ENCODE peak calls at places on chromosomes 7 and 10, in five cellular contexts. E, O, R, X and H are unnamed samples. For H3K9me3, the result is how much of the 10 kb centered on the place peaks cover.

GRCh38 chr10:115969591-115969990 is 303.4 kb downstream of the GFRA1 start:
- DNase-seq in X (no peak), E (no peak), R (no peak), O (no peak), H (no peak)

GRCh38 chr7:133044722-133045473 is 37.0 kb downstream of the CHCHD3 start:
- DNase-seq in X (no peak), O (no peak), R (no peak), E (no peak), H (no peak)

GRCh38 chr10:12389154-12389734 is 39.9 kb downstream of the CAMK1D start:
- DNase-seq in R (no peak), O (no peak), X (no peak), E (no peak), H (no peak)

GRCh38 chr7:119256001-119256400 is 1017.0 kb upstream of the KCND2 start:
- DNase-seq in R (no peak), E (no peak), O (no peak), X (no peak), H (no peak)

GRCh38 chr7:130160023-130160422 is 45.2 kb downstream of the TMEM209 start:
- DNase-seq in E (no peak), X (no peak), O (no peak), R (no peak), H (no peak)

GRCh38 chr7:106775552-106775936 is 89.5 kb upstream of the PIK3CG start:
- DNase-seq in O (no peak), R (peak), X (no peak), E (no peak), H (no peak)

GRCh38 chr7:29310625-29311024 is 116.0 kb downstream of the CHN2 start:
- DNase-seq in E (no peak), O (no peak), R (no peak), X (no peak), H (no peak)

GRCh38 chr10:35739998-35740397 is 97.9 kb upstream of the FZD8 start:
- DNase-seq in X (no peak), R (no peak), O (no peak), E (no peak), H (no peak)

GRCh38 chr7:140640727-140641531 is at the start of gene DENND2A:
- DNase-seq in O (peak), X (peak), R (no peak), E (peak), H (peak)

GRCh38 chr10:124874-125273 is 10.4 kb upstream of the ZMYND11 start:
- DNase-seq in X (no peak), O (no peak), E (no peak), R (no peak), H (no peak)

GRCh38 chr7:90582164-90582563 is 14.0 kb upstream of the CDK14 start:
- DNase-seq in R (no peak), E (no peak), X (no peak), O (no peak), H (no peak)

GRCh38 chr10:131588704-131589220 is 277.2 kb upstream of the TCERG1L start:
- DNase-seq in X (no peak), O (no peak), E (no peak), R (no peak), H (no peak)

GRCh38 chr7:48537561-48537960 is 366.3 kb downstream of the ABCA13 start:
- DNase-seq in E (no peak), O (peak), X (no peak), R (no peak), H (no peak)

GRCh38 chr10:97888641-97889262 is 39.1 kb downstream of the GOLGA7B start:
- DNase-seq in X (no peak), O (peak), R (peak), E (no peak), H (peak)

GRCh38 chr7:39720586-39720985 is 97.2 kb downstream of the RALA start:
- DNase-seq in O (peak), X (no peak), E (no peak), R (no peak), H (no peak)

GRCh38 chr10:103193820-103194529 is 903 bp upstream of the NT5C2 start:
- DNase-seq in E (no peak), X (no peak), O (no peak), R (no peak), H (no peak)

GRCh38 chr7:4667776-4668509 is 14.2 kb upstream of the FOXK1 start:
- DNase-seq in X (no peak), R (no peak), E (no peak), O (no peak), H (no peak)

GRCh38 chr10:60978287-60979115 is 34.5 kb upstream of the RHOBTB1 start:
- DNase-seq in R (no peak), X (no peak), E (no peak), O (peak), H (no peak)

GRCh38 chr10:83991986-83992753 is 147.1 kb upstream of the GHITM start:
- DNase-seq in O (peak), X (no peak), R (no peak), E (no peak), H (peak)

GRCh38 chr10:122632031-122632430 is 67.6 kb downstream of the C10orf120 start:
- DNase-seq in E (no peak), R (no peak), O (no peak), X (no peak), H (peak)

GRCh38 chr7:404782-405488 is 114.7 kb downstream of the PDGFA start:
- DNase-seq in R (no peak), O (no peak), E (no peak), X (no peak), H (no peak)

GRCh38 chr7:106042196-106042611 is 69.9 kb downstream of the SYPL1 start:
- DNase-seq in X (peak), R (no peak), O (no peak), E (no peak), H (no peak)

GRCh38 chr7:13990984-13991790 is 1.7 kb upstream of the ETV1 start:
- DNase-seq in E (peak), R (peak), X (peak), O (peak), H (peak)

GRCh38 chr7:38327597-38327996 is 54.2 kb upstream of the TARP start:
- DNase-seq in O (no peak), X (no peak), R (no peak), E (no peak), H (no peak)

GRCh38 chr10:30436200-30436599 is 2.2 kb downstream of the MAP3K8 start:
- DNase-seq in O (peak), R (no peak), E (no peak), X (no peak), H (no peak)

GRCh38 chr10:11697718-11698527 is 44.3 kb upstream of the ECHDC3 start:
- DNase-seq in O (no peak), X (no peak), E (no peak), R (no peak), H (no peak)

GRCh38 chr10:52491246-52492000 is 177.3 kb downstream of the DKK1 start:
- DNase-seq in X (no peak), R (no peak), E (no peak), O (no peak), H (no peak)

GRCh38 chr10:32244011-32244410 is 102.9 kb downstream of the EPC1 start:
- DNase-seq in O (no peak), R (no peak), X (no peak), E (no peak), H (no peak)

GRCh38 chr7:116771640-116772039 is 90.7 kb upstream of the CAPZA2 start:
- DNase-seq in R (no peak), E (no peak), O (peak), X (no peak), H (no peak)

GRCh38 chr10:549391-549790 is 140.1 kb downstream of the DIP2C start:
- DNase-seq in R (no peak), X (no peak), E (no peak), O (no peak), H (no peak)

GRCh38 chr7:16399265-16399801 is 22.0 kb downstream of the CRPPA start:
- DNase-seq in X (no peak), O (no peak), E (no peak), R (no peak), H (no peak)

GRCh38 chr7:16398211-16399017 is 22.9 kb downstream of the CRPPA start:
- DNase-seq in O (no peak), X (no peak), R (no peak), E (no peak), H (no peak)

GRCh38 chr7:16395121-16395520 is 26.2 kb downstream of the CRPPA start:
- DNase-seq in R (no peak), X (no peak), O (no peak), E (no peak), H (no peak)

GRCh38 chr7:16396766-16397496 is 24.4 kb downstream of the CRPPA start:
- DNase-seq in O (no peak), X (no peak), R (no peak), E (no peak), H (no peak)

GRCh38 chr7:16397497-16398210 is 23.7 kb downstream of the CRPPA start:
- DNase-seq in O (no peak), E (no peak), X (no peak), R (no peak), H (no peak)
- H3K9me3 ChIP-seq in O (under half), E (under half), X (under half), R (under half), H (under half)

GRCh38 chr7:36946401-36946739 is 222.1 kb upstream of the AOAH start:
- DNase-seq in O (no peak), X (no peak), E (no peak), R (no peak), H (no peak)

GRCh38 chr7:36942558-36943354 is 218.5 kb upstream of the AOAH start:
- DNase-seq in X (no peak), O (no peak), R (no peak), E (no peak), H (no peak)

GRCh38 chr7:36945612-36946400 is 221.5 kb upstream of the AOAH start:
- DNase-seq in O (peak), E (no peak), R (no peak), X (no peak), H (no peak)

GRCh38 chr7:36943591-36944430 is 219.5 kb upstream of the AOAH start:
- DNase-seq in O (no peak), E (no peak), X (no peak), R (no peak), H (no peak)

DNA sequence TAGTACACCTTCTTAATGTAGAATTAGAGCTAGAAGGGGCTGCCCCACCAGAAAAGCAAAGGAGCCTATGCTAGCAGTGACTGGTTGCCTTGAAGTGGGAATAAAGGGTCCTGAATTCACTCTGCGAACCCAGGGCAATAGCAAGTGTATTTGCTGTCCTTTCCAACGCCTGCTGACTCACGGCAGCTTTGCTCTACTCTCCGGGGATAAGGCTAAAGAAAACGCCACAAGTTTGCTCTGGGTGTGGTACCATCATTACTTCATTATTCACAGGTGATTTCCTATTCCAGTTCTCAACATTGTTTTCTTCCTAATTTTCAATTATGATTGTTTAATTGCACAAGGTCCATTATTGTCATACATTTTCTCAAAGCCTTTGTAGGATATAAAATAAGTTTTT is 220.5 kb upstream of the AOAH start:
- DNase-seq in R (no peak), X (no peak), O (peak), E (no peak), H (no peak)
- H3K9me3 ChIP-seq in R (under half), X (under half), O (under half), E (under half), H (under half)

GRCh38 chr7:157715938-157716280 is 379.1 kb downstream of the DNAJB6 start:
- DNase-seq in O (no peak), E (no peak), R (no peak), X (no peak), H (no peak)
- H3K9me3 ChIP-seq in O (under half), E (under half), R (under half), X (under half), H (under half)

GRCh38 chr10:62343000-62343399 is 31.2 kb upstream of the ZNF365 start:
- DNase-seq in X (no peak), E (no peak), R (no peak), O (no peak), H (no peak)
- H3K9me3 ChIP-seq in X (under half), E (half or more), R (under half), O (under half), H (under half)

GRCh38 chr10:28523725-28524252 is 9.1 kb upstream of the WAC start:
- DNase-seq in X (no peak), R (no peak), E (no peak), O (no peak), H (no peak)
- H3K9me3 ChIP-seq in X (under half), R (under half), E (under half), O (under half), H (under half)